ENCODE peak calls at places on chromosome 11, in ten cellular contexts. One of them, this sample, is unnamed.

GRCh38 chr11:47941907-47942558 is 38.3 kb upstream of the PTPRJ start:
- DNase-seq in AG04449: no peak
- DNase-seq in NB4: peak
- DNase-seq in coronary artery: no peak
- DNase-seq in fibroblast of pulmonary artery: no peak
- DNase-seq in pancreas: no peak
- DNase-seq in bronchial epithelial cell: no peak
- DNase-seq in heart right ventricle: no peak
- DNase-seq in HFF-Myc: no peak
- DNase-seq in hepatocyte: peak
- DNase-seq in this sample: no peak

GRCh38 chr11:72833792-72834501 is 19.7 kb downstream of the ATG16L2 start:
- DNase-seq in bronchial epithelial cell: no peak
- DNase-seq in NB4: no peak
- DNase-seq in heart right ventricle: peak
- DNase-seq in HFF-Myc: no peak
- DNase-seq in pancreas: no peak
- DNase-seq in AG04449: no peak
- DNase-seq in hepatocyte: no peak
- DNase-seq in coronary artery: peak
- DNase-seq in fibroblast of pulmonary artery: no peak
- DNase-seq in this sample: no peak

GRCh38 chr11:121625784-121626506 is 173.2 kb upstream of the SORL1-AS1 start:
- DNase-seq in bronchial epithelial cell: no peak
- DNase-seq in fibroblast of pulmonary artery: peak
- DNase-seq in NB4: no peak
- DNase-seq in heart right ventricle: peak
- DNase-seq in hepatocyte: no peak
- DNase-seq in HFF-Myc: no peak
- DNase-seq in pancreas: no peak
- DNase-seq in AG04449: no peak
- DNase-seq in coronary artery: no peak
- DNase-seq in this sample: no peak

GRCh38 chr11:1278766-1279673 is 30.4 kb downstream of the TOLLIP start:
- DNase-seq in AG04449: no peak
- DNase-seq in pancreas: no peak
- DNase-seq in coronary artery: no peak
- DNase-seq in bronchial epithelial cell: no peak
- DNase-seq in HFF-Myc: no peak
- DNase-seq in hepatocyte: no peak
- DNase-seq in NB4: no peak
- DNase-seq in fibroblast of pulmonary artery: no peak
- DNase-seq in heart right ventricle: no peak
- DNase-seq in this sample: no peak

GRCh38 chr11:96061730-96062524 is 138.0 kb upstream of the MTMR2 start:
- DNase-seq in HFF-Myc: peak
- DNase-seq in bronchial epithelial cell: peak
- DNase-seq in hepatocyte: peak
- DNase-seq in coronary artery: no peak
- DNase-seq in fibroblast of pulmonary artery: no peak
- DNase-seq in NB4: no peak
- DNase-seq in pancreas: no peak
- DNase-seq in heart right ventricle: no peak
- DNase-seq in AG04449: no peak
- DNase-seq in this sample: no peak

GRCh38 chr11:12824281-12825041 is 150.2 kb downstream of the TEAD1 start:
- DNase-seq in hepatocyte: no peak
- DNase-seq in heart right ventricle: no peak
- DNase-seq in coronary artery: no peak
- DNase-seq in fibroblast of pulmonary artery: no peak
- DNase-seq in AG04449: no peak
- DNase-seq in pancreas: no peak
- DNase-seq in NB4: no peak
- DNase-seq in bronchial epithelial cell: no peak
- DNase-seq in HFF-Myc: no peak
- DNase-seq in this sample: no peak

GRCh38 chr11:118661425-118662301 is 17.8 kb downstream of the TREH start:
- DNase-seq in NB4: no peak
- DNase-seq in HFF-Myc: no peak
- DNase-seq in AG04449: no peak
- DNase-seq in hepatocyte: peak
- DNase-seq in bronchial epithelial cell: no peak
- DNase-seq in pancreas: no peak
- DNase-seq in heart right ventricle: no peak
- DNase-seq in fibroblast of pulmonary artery: no peak
- DNase-seq in coronary artery: no peak
- DNase-seq in this sample: no peak

GRCh38 chr11:99383628-99384300 is 363.0 kb downstream of the CNTN5 start:
- DNase-seq in bronchial epithelial cell: no peak
- DNase-seq in HFF-Myc: no peak
- DNase-seq in fibroblast of pulmonary artery: no peak
- DNase-seq in coronary artery: no peak
- DNase-seq in hepatocyte: peak
- DNase-seq in NB4: no peak
- DNase-seq in AG04449: no peak
- DNase-seq in heart right ventricle: no peak
- DNase-seq in pancreas: no peak
- DNase-seq in this sample: no peak

GRCh38 chr11:78131956-78132355 is 7.5 kb downstream of the ALG8 start:
- DNase-seq in heart right ventricle: no peak
- DNase-seq in hepatocyte: no peak
- DNase-seq in bronchial epithelial cell: peak
- DNase-seq in coronary artery: no peak
- DNase-seq in pancreas: no peak
- DNase-seq in HFF-Myc: no peak
- DNase-seq in fibroblast of pulmonary artery: no peak
- DNase-seq in NB4: no peak
- DNase-seq in AG04449: peak
- DNase-seq in this sample: no peak

GRCh38 chr11:123603666-123604065 is 50.8 kb downstream of the SCN3B start:
- DNase-seq in hepatocyte: no peak
- DNase-seq in AG04449: no peak
- DNase-seq in bronchial epithelial cell: no peak
- DNase-seq in coronary artery: no peak
- DNase-seq in fibroblast of pulmonary artery: no peak
- DNase-seq in HFF-Myc: no peak
- DNase-seq in heart right ventricle: no peak
- DNase-seq in NB4: no peak
- DNase-seq in pancreas: no peak
- DNase-seq in this sample: no peak

GRCh38 chr11:103803062-103803461 is 233.4 kb upstream of the DDI1 start:
- DNase-seq in hepatocyte: no peak
- DNase-seq in AG04449: no peak
- DNase-seq in coronary artery: no peak
- DNase-seq in pancreas: no peak
- DNase-seq in heart right ventricle: no peak
- DNase-seq in NB4: no peak
- DNase-seq in bronchial epithelial cell: no peak
- DNase-seq in HFF-Myc: no peak
- DNase-seq in fibroblast of pulmonary artery: peak
- DNase-seq in this sample: peak

GRCh38 chr11:134001101-134001500 is 44.3 kb upstream of the IGSF9B start:
- DNase-seq in bronchial epithelial cell: no peak
- DNase-seq in hepatocyte: no peak
- DNase-seq in HFF-Myc: no peak
- DNase-seq in heart right ventricle: no peak
- DNase-seq in AG04449: no peak
- DNase-seq in fibroblast of pulmonary artery: no peak
- DNase-seq in pancreas: no peak
- DNase-seq in NB4: no peak
- DNase-seq in coronary artery: no peak
- DNase-seq in this sample: no peak

GRCh38 chr11:17595526-17596309 is 48.7 kb downstream of the OTOG start:
- DNase-seq in coronary artery: peak
- DNase-seq in AG04449: no peak
- DNase-seq in hepatocyte: no peak
- DNase-seq in fibroblast of pulmonary artery: no peak
- DNase-seq in HFF-Myc: no peak
- DNase-seq in bronchial epithelial cell: no peak
- DNase-seq in NB4: no peak
- DNase-seq in pancreas: no peak
- DNase-seq in heart right ventricle: no peak
- DNase-seq in this sample: no peak

GRCh38 chr11:19380375-19380774 is 139.6 kb upstream of the E2F8 start:
- DNase-seq in hepatocyte: peak
- DNase-seq in AG04449: no peak
- DNase-seq in fibroblast of pulmonary artery: peak
- DNase-seq in coronary artery: no peak
- DNase-seq in bronchial epithelial cell: peak
- DNase-seq in HFF-Myc: peak
- DNase-seq in NB4: peak
- DNase-seq in pancreas: no peak
- DNase-seq in heart right ventricle: no peak
- DNase-seq in this sample: peak

GRCh38 chr11:14974021-14974698 is 2.0 kb upstream of the CALCA start:
- DNase-seq in HFF-Myc: no peak
- DNase-seq in pancreas: no peak
- DNase-seq in AG04449: no peak
- DNase-seq in NB4: no peak
- DNase-seq in coronary artery: no peak
- DNase-seq in hepatocyte: no peak
- DNase-seq in fibroblast of pulmonary artery: no peak
- DNase-seq in bronchial epithelial cell: no peak
- DNase-seq in heart right ventricle: no peak
- DNase-seq in this sample: no peak
- H3K4me3 ChIP-seq in HFF-Myc: no peak
- H3K4me3 ChIP-seq in pancreas: no peak
- H3K4me3 ChIP-seq in AG04449: no peak
- H3K4me3 ChIP-seq in NB4: no peak
- H3K4me3 ChIP-seq in coronary artery: peak
- H3K4me3 ChIP-seq in hepatocyte: peak
- H3K4me3 ChIP-seq in fibroblast of pulmonary artery: no peak
- H3K4me3 ChIP-seq in bronchial epithelial cell: no peak
- H3K4me3 ChIP-seq in heart right ventricle: peak
- H3K4me3 ChIP-seq in this sample: no peak

GRCh38 chr11:84261707-84262106 is 975.5 kb upstream of the CCDC90B start:
- DNase-seq in heart right ventricle: no peak
- DNase-seq in AG04449: no peak
- DNase-seq in fibroblast of pulmonary artery: no peak
- DNase-seq in bronchial epithelial cell: peak
- DNase-seq in hepatocyte: peak
- DNase-seq in pancreas: no peak
- DNase-seq in HFF-Myc: no peak
- DNase-seq in NB4: peak
- DNase-seq in coronary artery: no peak
- DNase-seq in this sample: no peak
- TF ChIP-seq CTCF in heart right ventricle: peak
- TF ChIP-seq CTCF in AG04449: no peak
- TF ChIP-seq CTCF in fibroblast of pulmonary artery: no peak
- TF ChIP-seq CTCF in bronchial epithelial cell: peak
- TF ChIP-seq CTCF in hepatocyte: peak
- TF ChIP-seq CTCF in pancreas: no peak
- TF ChIP-seq CTCF in HFF-Myc: no peak
- TF ChIP-seq CTCF in NB4: peak
- TF ChIP-seq CTCF in coronary artery: no peak
- TF ChIP-seq CTCF in this sample: no peak

GRCh38 chr11:110434952-110435779 is 5.4 kb downstream of the FDX1 start:
- DNase-seq in coronary artery: no peak
- DNase-seq in AG04449: no peak
- DNase-seq in bronchial epithelial cell: peak
- DNase-seq in NB4: no peak
- DNase-seq in heart right ventricle: no peak
- DNase-seq in HFF-Myc: no peak
- DNase-seq in pancreas: peak
- DNase-seq in hepatocyte: no peak
- DNase-seq in fibroblast of pulmonary artery: no peak
- DNase-seq in this sample: no peak

GRCh38 chr11:110435780-110436717 is 6.3 kb downstream of the FDX1 start:
- DNase-seq in HFF-Myc: no peak
- DNase-seq in pancreas: no peak
- DNase-seq in AG04449: no peak
- DNase-seq in heart right ventricle: no peak
- DNase-seq in hepatocyte: no peak
- DNase-seq in bronchial epithelial cell: peak
- DNase-seq in NB4: peak
- DNase-seq in coronary artery: no peak
- DNase-seq in fibroblast of pulmonary artery: peak
- DNase-seq in this sample: no peak

GRCh38 chr11:110433393-110434333 is 3.9 kb downstream of the FDX1 start:
- DNase-seq in NB4: peak
- DNase-seq in bronchial epithelial cell: peak
- DNase-seq in pancreas: no peak
- DNase-seq in HFF-Myc: no peak
- DNase-seq in fibroblast of pulmonary artery: peak
- DNase-seq in AG04449: no peak
- DNase-seq in coronary artery: no peak
- DNase-seq in heart right ventricle: no peak
- DNase-seq in hepatocyte: no peak
- DNase-seq in this sample: no peak

GRCh38 chr11:110432713-110433392 is 3.1 kb downstream of the FDX1 start:
- DNase-seq in NB4: peak
- DNase-seq in bronchial epithelial cell: peak
- DNase-seq in hepatocyte: no peak
- DNase-seq in AG04449: no peak
- DNase-seq in pancreas: no peak
- DNase-seq in fibroblast of pulmonary artery: peak
- DNase-seq in heart right ventricle: no peak
- DNase-seq in HFF-Myc: no peak
- DNase-seq in coronary artery: no peak
- DNase-seq in this sample: no peak

GRCh38 chr11:110438017-110438416 is 8.3 kb downstream of the FDX1 start:
- DNase-seq in heart right ventricle: no peak
- DNase-seq in HFF-Myc: no peak
- DNase-seq in bronchial epithelial cell: no peak
- DNase-seq in hepatocyte: no peak
- DNase-seq in coronary artery: no peak
- DNase-seq in NB4: no peak
- DNase-seq in AG04449: no peak
- DNase-seq in fibroblast of pulmonary artery: no peak
- DNase-seq in pancreas: no peak
- DNase-seq in this sample: no peak
- H3K4me3 ChIP-seq in heart right ventricle: no peak
- H3K4me3 ChIP-seq in HFF-Myc: no peak
- H3K4me3 ChIP-seq in bronchial epithelial cell: no peak
- H3K4me3 ChIP-seq in hepatocyte: no peak
- H3K4me3 ChIP-seq in coronary artery: no peak
- H3K4me3 ChIP-seq in NB4: no peak
- H3K4me3 ChIP-seq in AG04449: no peak
- H3K4me3 ChIP-seq in fibroblast of pulmonary artery: no peak
- H3K4me3 ChIP-seq in pancreas: no peak
- H3K4me3 ChIP-seq in this sample: no peak

DNA sequence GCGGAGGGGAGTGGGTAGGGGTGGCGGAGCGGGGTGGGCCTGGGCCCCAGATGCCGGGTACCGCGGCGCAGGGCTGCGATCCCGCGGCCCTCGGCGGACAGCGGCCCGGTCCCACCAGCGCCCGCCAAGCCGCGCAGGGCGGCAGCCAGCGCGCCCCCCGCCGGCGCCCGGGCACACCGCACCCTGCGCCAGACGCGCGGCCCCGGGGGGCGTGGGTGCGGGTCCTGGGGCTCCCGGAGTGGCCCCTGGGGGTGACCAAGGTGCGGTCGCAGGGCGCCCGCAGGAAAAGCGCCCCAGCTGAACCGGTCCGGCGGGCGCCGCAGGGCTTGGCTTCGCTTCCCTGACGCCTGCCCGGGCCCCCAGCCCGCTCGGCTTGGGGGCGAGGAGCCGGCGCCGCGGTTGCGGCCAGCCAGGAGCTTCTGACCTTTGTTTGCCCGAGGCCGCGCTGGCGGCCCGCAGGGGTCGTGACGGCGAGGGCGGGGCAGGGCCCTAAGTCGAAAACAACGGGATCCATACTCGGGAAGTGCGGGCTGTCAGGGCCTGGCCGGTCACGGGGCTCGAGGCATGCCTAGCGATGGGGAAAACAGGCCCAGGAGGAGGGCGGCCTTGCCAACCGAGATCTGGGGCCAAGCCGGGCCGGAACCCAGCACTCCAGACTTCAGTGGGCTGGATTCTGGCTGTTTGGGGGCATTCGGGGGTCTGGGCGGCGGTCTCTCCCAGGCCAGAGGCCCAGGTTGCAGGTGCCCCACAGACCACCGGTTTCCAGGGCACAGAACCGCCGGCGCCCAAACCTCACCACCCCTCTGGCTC is 581 bp upstream of the AP5B1 start:
- DNase-seq in HFF-Myc: no peak
- DNase-seq in heart right ventricle: no peak
- DNase-seq in hepatocyte: peak
- DNase-seq in AG04449: no peak
- DNase-seq in pancreas: peak
- DNase-seq in coronary artery: peak
- DNase-seq in bronchial epithelial cell: no peak
- DNase-seq in fibroblast of pulmonary artery: no peak
- DNase-seq in NB4: no peak
- DNase-seq in this sample: no peak
- TF ChIP-seq CTCF in HFF-Myc: no peak
- TF ChIP-seq CTCF in heart right ventricle: no peak
- TF ChIP-seq CTCF in hepatocyte: peak
- TF ChIP-seq CTCF in AG04449: no peak
- TF ChIP-seq CTCF in pancreas: no peak
- TF ChIP-seq CTCF in coronary artery: no peak
- TF ChIP-seq CTCF in bronchial epithelial cell: no peak
- TF ChIP-seq CTCF in fibroblast of pulmonary artery: no peak
- TF ChIP-seq CTCF in NB4: peak
- TF ChIP-seq CTCF in this sample: no peak